ENCODE peak calls at places on chromosome 19, in nine cellular contexts. V is uterus, A is IMR-90, W is HL-60, K is PC-9, P is AG04450, F is fibroblast of villous mesenchyme, G is GM23338, M is breast epithelium. T is an unnamed sample.

GRCh38 chr19:46515879-46516350 is 20.2 kb upstream of the PNMA8B start:
- DNase-seq in V (no peak), A (peak), W (peak), K (no peak), P (no peak), F (peak), G (peak), M (no peak), T (peak)

GRCh38 chr19:11541238-11541637 is 2.6 kb downstream of the CNN1 start:
- DNase-seq in V (no peak), A (no peak), W (no peak), K (no peak), P (no peak), F (no peak), G (no peak), M (no peak), T (no peak)

GRCh38 chr19:16456652-16457194 is 15.0 kb downstream of the EPS15L1 start:
- DNase-seq in V (no peak), A (no peak), W (no peak), K (peak), P (no peak), F (no peak), G (peak), M (no peak), T (no peak)

GRCh38 chr19:56351208-56351607 is 36.6 kb upstream of the ZSCAN5A start:
- DNase-seq in V (no peak), A (no peak), W (no peak), K (no peak), P (no peak), F (no peak), G (peak), M (no peak), T (no peak)

GRCh38 chr19:13010992-13011652 is 15.8 kb downstream of the NFIX start:
- DNase-seq in V (no peak), A (no peak), W (no peak), K (no peak), P (no peak), F (no peak), G (no peak), M (no peak), T (no peak)

GRCh38 chr19:38699027-38699346 is 45.3 kb downstream of the CAPN12 start:
- DNase-seq in V (no peak), A (no peak), W (no peak), K (no peak), P (no peak), F (no peak), G (no peak), M (no peak), T (no peak)

GRCh38 chr19:15922021-15922420 is 12.3 kb downstream of the CYP4F11 start:
- DNase-seq in V (no peak), A (no peak), W (no peak), K (no peak), P (no peak), F (no peak), G (no peak), M (no peak), T (no peak)

GRCh38 chr19:49887653-49888477 is 8.8 kb downstream of the IL4I1 start:
- DNase-seq in V (no peak), A (no peak), W (no peak), K (no peak), P (no peak), F (no peak), G (no peak), M (no peak), T (no peak)

GRCh38 chr19:16018801-16019551 is 57.3 kb upstream of the TPM4 start:
- DNase-seq in V (no peak), A (no peak), W (no peak), K (no peak), P (no peak), F (no peak), G (no peak), M (no peak), T (no peak)

GRCh38 chr19:36054733-36055686 is at the start of gene WDR62:
- DNase-seq in V (peak), A (no peak), W (peak), K (peak), P (peak), F (peak), G (peak), M (peak), T (peak)

GRCh38 chr19:10315335-10316214 is at the start of gene FDX2:
- DNase-seq in V (peak), A (peak), W (no peak), K (peak), P (no peak), F (peak), G (peak), M (peak), T (peak)

GRCh38 chr19:49473868-49474544 is at the start of gene FLT3LG:
- DNase-seq in V (peak), A (peak), W (peak), K (peak), P (no peak), F (peak), G (peak), M (peak), T (peak)

GRCh38 chr19:35330475-35330874 is 1.5 kb downstream of the CD22 start:
- DNase-seq in V (no peak), A (no peak), W (no peak), K (no peak), P (no peak), F (no peak), G (no peak), M (no peak), T (no peak)

GRCh38 chr19:45137179-45137761 is 23.5 kb downstream of the NKPD1 start:
- DNase-seq in V (no peak), A (no peak), W (no peak), K (no peak), P (no peak), F (no peak), G (no peak), M (no peak), T (no peak)

GRCh38 chr19:17209126-17210036 is 5.8 kb upstream of the USE1 start:
- DNase-seq in V (no peak), A (peak), W (no peak), K (peak), P (no peak), F (peak), G (peak), M (no peak), T (peak)

GRCh38 chr19:50434525-50434924 is 1.8 kb downstream of the MYBPC2 start:
- DNase-seq in V (no peak), A (no peak), W (no peak), K (peak), P (no peak), F (no peak), G (no peak), M (no peak), T (no peak)

GRCh38 chr19:7874080-7874856 is at the start of gene PRR36:
- DNase-seq in V (no peak), A (no peak), W (no peak), K (peak), P (no peak), F (no peak), G (peak), M (peak), T (no peak)

GRCh38 chr19:43755256-43755801 is 567 bp upstream of the SMG9 start:
- DNase-seq in V (peak), A (peak), W (peak), K (peak), P (no peak), F (peak), G (peak), M (peak), T (peak)

GRCh38 chr19:41373993-41374392 is 2.3 kb upstream of the TMEM91 start:
- DNase-seq in V (peak), A (peak), W (no peak), K (no peak), P (peak), F (peak), G (no peak), M (no peak), T (peak)

GRCh38 chr19:12112238-12112637 is 27.9 kb downstream of the ZNF20 start:
- DNase-seq in V (no peak), A (no peak), W (no peak), K (no peak), P (no peak), F (no peak), G (peak), M (no peak), T (no peak)

GRCh38 chr19:31232871-31233270 is 116.4 kb downstream of the TSHZ3 start:
- DNase-seq in V (no peak), A (peak), W (no peak), K (no peak), P (peak), F (peak), G (no peak), M (no peak), T (peak)

GRCh38 chr19:34712606-34713261 is 21.3 kb upstream of the ZNF181 start:
- DNase-seq in V (peak), A (peak), W (peak), K (peak), P (peak), F (peak), G (peak), M (no peak), T (peak)

GRCh38 chr19:56866563-56866962 is 26.0 kb upstream of the PEG3 start:
- DNase-seq in V (peak), A (no peak), W (no peak), K (no peak), P (no peak), F (no peak), G (no peak), M (no peak), T (no peak)

GRCh38 chr19:5850743-5851293 is 431 bp downstream of the FUT3 start:
- DNase-seq in V (peak), A (peak), W (no peak), K (peak), P (no peak), F (peak), G (no peak), M (peak), T (peak)

GRCh38 chr19:12766051-12766521 is 9.3 kb downstream of the HOOK2 start:
- DNase-seq in V (peak), A (peak), W (no peak), K (peak), P (peak), F (peak), G (peak), M (peak), T (peak)

GRCh38 chr19:50943074-50943828 is 9.6 kb downstream of the KLK5 start:
- DNase-seq in V (no peak), A (no peak), W (no peak), K (peak), P (no peak), F (no peak), G (no peak), M (no peak), T (no peak)

GRCh38 chr19:17779281-17779930 is 15.5 kb upstream of the B3GNT3 start:
- DNase-seq in V (no peak), A (peak), W (peak), K (peak), P (no peak), F (peak), G (peak), M (peak), T (peak)

GRCh38 chr19:16066611-16067104 is 9.6 kb upstream of the TPM4 start:
- DNase-seq in V (peak), A (peak), W (no peak), K (no peak), P (no peak), F (peak), G (no peak), M (no peak), T (peak)

GRCh38 chr19:17021328-17021727 is 5.3 kb downstream of the CPAMD8 start:
- DNase-seq in V (no peak), A (no peak), W (no peak), K (no peak), P (no peak), F (no peak), G (no peak), M (no peak), T (peak)

DNA sequence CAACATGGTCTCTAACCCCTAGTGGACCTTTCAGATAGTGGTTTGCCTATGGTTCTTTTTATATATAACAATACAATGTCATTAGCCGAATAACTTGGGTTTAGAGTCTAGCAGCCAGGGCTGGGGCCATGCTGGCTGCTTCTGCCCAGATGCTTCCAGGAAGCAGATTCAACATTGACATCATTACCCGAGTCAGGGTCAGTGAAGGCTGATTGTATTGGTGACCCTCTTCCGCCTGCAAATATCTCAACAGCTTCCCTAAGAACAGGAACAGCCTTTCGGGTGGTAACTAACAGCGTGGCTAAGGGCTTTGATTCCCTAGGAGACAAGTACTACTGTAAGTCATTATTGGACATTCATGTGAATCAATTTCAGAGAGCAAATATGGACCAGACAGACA is 476.4 kb downstream of the UQCRFS1 start:
- DNase-seq in V (no peak), A (no peak), W (no peak), K (no peak), P (no peak), F (no peak), G (no peak), M (no peak), T (no peak)
- H3K4me3 ChIP-seq in V (no peak), A (no peak), W (no peak), K (no peak), P (no peak), F (no peak), G (no peak), M (peak), T (no peak)

DNA sequence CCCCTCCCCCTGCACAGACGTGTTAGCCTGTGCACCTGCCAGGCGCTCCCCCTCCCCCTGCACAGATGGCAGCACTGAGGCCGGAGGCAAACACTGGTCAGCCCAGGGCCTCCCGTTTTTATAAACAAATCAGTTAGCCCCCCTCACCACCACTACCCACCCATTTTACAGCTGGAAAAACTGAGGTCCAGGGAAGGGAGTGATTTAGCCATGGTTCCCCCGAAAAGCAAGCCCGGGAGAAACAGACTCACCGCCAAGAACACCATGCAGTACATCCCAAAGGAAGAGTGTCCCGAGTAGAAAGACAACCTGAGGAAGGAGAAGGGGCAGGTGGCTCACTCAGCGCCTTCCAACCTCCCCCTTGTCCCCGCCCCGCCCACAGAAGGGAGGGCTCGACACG is 8.7 kb downstream of the PLPP2 start:
- DNase-seq in V (no peak), A (no peak), W (no peak), K (no peak), P (no peak), F (no peak), G (no peak), M (no peak), T (no peak)
- TF ChIP-seq CTCF in V (no peak), A (no peak), W (no peak), K (no peak), P (no peak), F (no peak), G (no peak), M (no peak), T (no peak)

GRCh38 chr19:52527954-52528326 is 472 bp downstream of the ZNF808 start:
- DNase-seq in V (peak), A (no peak), W (no peak), K (peak), P (no peak), F (no peak), G (peak), M (no peak), T (peak)
- H3K4me3 ChIP-seq in V (peak), A (peak), W (peak), K (peak), P (peak), F (peak), G (peak), M (peak), T (peak)

DNA sequence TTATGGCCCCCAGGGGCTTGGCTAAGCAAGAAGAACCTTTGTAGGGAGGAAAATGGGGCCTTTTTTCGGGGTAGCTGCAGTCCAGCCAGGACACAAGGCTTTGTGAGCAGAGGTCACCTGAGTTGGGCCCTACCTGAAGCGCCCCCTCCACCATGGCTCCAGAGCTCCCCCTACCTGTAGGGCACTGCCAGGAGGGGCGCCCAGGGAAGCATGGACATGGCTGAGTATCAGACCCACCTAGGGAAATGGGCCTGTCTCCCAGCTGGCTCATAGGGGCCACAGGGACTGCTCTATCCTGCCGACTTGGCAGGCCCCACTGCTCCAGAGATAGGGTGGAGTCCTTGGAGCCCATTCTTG is 9.0 kb upstream of the CEBPA start:
- DNase-seq in V (no peak), A (no peak), W (no peak), K (peak), P (no peak), F (no peak), G (no peak), M (no peak), T (no peak)
- TF ChIP-seq CTCF in V (no peak), A (no peak), W (no peak), K (peak), P (no peak), F (no peak), G (peak), M (no peak), T (peak)

DNA sequence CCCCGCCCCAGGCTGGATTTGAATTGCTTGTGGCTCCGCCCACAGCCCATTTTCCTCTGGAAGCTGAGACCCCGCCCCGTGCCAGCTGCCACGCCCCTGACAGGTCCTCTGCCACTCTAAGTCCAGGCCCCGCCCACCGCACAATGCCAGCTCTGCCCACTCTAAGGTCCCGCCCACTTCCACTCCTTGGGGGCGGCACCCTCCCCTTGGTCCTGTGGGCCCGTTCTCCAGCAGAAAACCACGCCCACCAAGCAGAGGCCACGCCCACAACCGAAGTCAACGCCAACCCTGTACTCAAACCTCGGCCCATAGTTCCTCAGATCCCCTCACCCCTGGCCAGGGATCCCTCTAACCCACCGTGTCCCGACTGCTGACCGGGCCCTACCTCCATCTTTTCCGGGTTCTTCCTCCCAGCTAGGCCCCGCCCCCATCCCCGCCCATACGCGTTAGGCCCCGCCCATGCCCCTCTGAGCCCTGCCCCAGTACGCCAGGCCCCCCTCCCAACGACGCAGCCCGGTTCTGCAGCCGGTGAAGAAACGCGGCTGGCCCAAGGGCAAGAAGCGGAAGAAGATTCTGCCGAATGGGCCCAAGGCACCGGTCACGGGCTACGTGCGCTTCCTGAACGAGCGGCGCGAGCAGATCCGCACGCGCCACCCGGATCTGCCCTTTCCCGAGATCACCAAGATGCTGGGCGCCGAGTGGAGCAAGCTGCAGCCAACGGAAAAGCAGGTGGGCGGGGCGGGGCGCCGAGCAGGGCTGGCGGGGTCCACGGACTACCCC is 1.3 kb downstream of the HMG20B start:
- DNase-seq in V (peak), A (peak), W (peak), K (peak), P (peak), F (peak), G (peak), M (peak), T (peak)
- H3K4me3 ChIP-seq in V (peak), A (peak), W (peak), K (peak), P (peak), F (peak), G (peak), M (peak), T (peak)

GRCh38 chr19:33432408-33433170 is 59.1 kb downstream of the CEBPG start:
- DNase-seq in V (no peak), A (no peak), W (no peak), K (no peak), P (no peak), F (no peak), G (no peak), M (no peak), T (no peak)

GRCh38 chr19:33429891-33430673 is 56.6 kb downstream of the CEBPG start:
- DNase-seq in V (no peak), A (no peak), W (no peak), K (no peak), P (no peak), F (no peak), G (no peak), M (no peak), T (no peak)

GRCh38 chr19:33428627-33429013 is 55.1 kb downstream of the CEBPG start:
- DNase-seq in V (no peak), A (no peak), W (no peak), K (no peak), P (no peak), F (no peak), G (no peak), M (no peak), T (no peak)

GRCh38 chr19:33431986-33432385 is 58.5 kb downstream of the CEBPG start:
- DNase-seq in V (no peak), A (no peak), W (no peak), K (no peak), P (no peak), F (no peak), G (peak), M (no peak), T (no peak)

DNA sequence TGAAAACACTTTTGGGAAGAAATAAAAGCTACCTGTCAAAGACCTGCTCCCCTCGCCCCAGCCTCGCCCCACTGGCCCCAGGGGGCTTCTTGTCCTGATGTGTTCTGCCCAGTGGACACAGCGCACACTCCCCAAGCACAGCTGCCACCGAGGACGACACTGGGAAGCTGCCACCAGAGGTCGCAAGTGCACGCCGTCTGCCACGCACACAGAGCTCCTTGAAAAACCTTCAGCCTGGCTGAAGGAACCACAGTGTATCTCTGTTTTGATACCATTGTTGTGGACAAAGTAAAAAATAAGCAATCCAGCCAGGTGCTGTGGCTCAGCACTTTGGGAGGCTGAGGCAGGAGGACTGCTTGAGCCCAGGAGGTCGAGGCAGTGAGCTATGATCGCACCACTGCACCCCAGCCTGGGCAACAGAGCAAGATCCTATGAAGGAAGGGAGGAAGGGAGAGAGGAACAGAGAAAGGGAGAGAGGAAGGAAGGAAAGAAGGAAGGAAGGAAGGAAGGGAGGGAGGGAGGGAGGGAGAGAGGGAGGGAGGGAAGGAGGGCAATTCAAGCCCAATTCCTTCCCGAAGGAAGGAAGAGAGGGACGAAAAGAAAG is 57.3 kb downstream of the CEBPG start:
- DNase-seq in V (no peak), A (peak), W (peak), K (peak), P (peak), F (peak), G (peak), M (peak), T (peak)
- TF ChIP-seq CTCF in V (peak), A (peak), W (peak), K (peak), P (peak), F (peak), G (peak), M (no peak), T (peak)